ENCODE peak calls at places on chromosomes 4 and X, in five cellular contexts. H is AG04450, W is A549, Y is aorta, B is astrocyte of the spinal cord. F is an unnamed sample.

GRCh38 chrX:113384628-113385027 is 544.0 kb upstream of the AMOT start:
- DNase-seq in W (no peak), Y (peak), B (peak), H (no peak), F (peak)

GRCh38 chr4:74092957-74093356 is 6.0 kb downstream of the CXCL2 start:
- DNase-seq in W (no peak), H (no peak), Y (no peak), B (peak), F (no peak)

GRCh38 chr4:21032246-21032645 is 332.0 kb downstream of the PACRGL start:
- DNase-seq in B (peak), W (no peak), Y (no peak), H (no peak), F (no peak)

GRCh38 chr4:78938868-78939666 is at the start of gene PAQR3:
- DNase-seq in B (peak), H (peak), Y (peak), W (peak), F (peak)

GRCh38 chr4:139454646-139455045 is 725 bp downstream of the RAB33B start:
- DNase-seq in Y (no peak), H (no peak), W (no peak), B (peak), F (peak)

GRCh38 chr4:186915816-186916215 is 192.2 kb upstream of the FAT1 start:
- DNase-seq in H (no peak), W (no peak), Y (no peak), B (no peak), F (no peak)

GRCh38 chrX:136616987-136617685 is 30.8 kb upstream of the CD40LG start:
- DNase-seq in H (no peak), B (no peak), Y (no peak), W (no peak), F (no peak)

GRCh38 chr4:66160606-66161005 is 490.3 kb upstream of the EPHA5 start:
- DNase-seq in B (peak), Y (no peak), W (no peak), H (no peak), F (peak)

GRCh38 chr4:85720736-85721135 is 245.8 kb downstream of the ARHGAP24 start:
- DNase-seq in Y (no peak), B (peak), W (peak), H (no peak), F (peak)

GRCh38 chr4:92091335-92091734 is 212.4 kb upstream of the GRID2 start:
- DNase-seq in H (no peak), B (no peak), W (no peak), Y (no peak), F (no peak)

DNA sequence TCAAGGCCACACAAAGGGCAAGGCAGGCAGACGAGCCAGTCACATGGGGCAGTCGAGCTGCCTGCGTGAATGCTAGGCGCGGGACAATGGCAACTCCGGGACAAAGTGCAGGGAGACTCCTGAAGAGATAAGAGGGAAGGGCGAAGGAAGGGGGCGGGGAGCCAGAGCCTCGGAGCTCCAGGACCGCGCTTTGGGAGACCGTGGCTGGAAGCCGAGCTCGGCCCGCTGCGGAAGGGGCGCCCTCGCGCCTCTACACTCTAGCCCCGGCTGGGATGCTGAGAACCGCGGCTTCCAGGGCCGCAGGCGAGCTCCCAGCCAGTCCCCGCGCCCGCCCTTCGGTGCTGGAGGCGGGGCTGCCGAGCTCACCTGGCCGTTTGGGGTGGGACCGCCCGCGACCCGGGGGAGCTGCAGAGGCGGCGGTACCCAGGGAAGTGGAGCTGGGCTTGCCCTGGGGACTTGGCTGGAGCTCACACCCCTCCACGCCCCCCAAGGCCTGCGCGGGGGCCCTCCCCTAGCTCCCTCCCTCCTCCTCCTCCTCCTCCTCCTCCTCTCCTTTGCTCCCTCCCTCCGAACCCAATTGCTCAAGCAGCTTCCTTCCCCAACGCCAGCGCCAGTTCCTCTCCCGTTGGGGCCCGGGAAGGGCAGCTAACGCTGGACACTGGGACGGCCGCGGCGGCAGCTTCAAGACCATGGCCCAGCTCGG is at the start of gene SOWAHD:
- DNase-seq in B (no peak), W (no peak), H (no peak), Y (peak), F (no peak)
- H3K4me3 ChIP-seq in B (peak), W (peak), H (peak), Y (peak), F (peak)

GRCh38 chr4:105166066-105166465 is 19.4 kb downstream of the TET2 start:
- DNase-seq in B (no peak), Y (no peak), W (no peak), H (no peak), F (no peak)
- H3K4me3 ChIP-seq in B (no peak), Y (no peak), W (no peak), H (no peak), F (no peak)

GRCh38 chr4:155119006-155119405 is 89.4 kb upstream of the NPY2R start:
- DNase-seq in B (no peak), Y (no peak), W (no peak), H (no peak), F (no peak)

GRCh38 chr4:155122382-155122781 is 86.1 kb upstream of the NPY2R start:
- DNase-seq in B (no peak), H (no peak), Y (no peak), W (no peak), F (no peak)

DNA sequence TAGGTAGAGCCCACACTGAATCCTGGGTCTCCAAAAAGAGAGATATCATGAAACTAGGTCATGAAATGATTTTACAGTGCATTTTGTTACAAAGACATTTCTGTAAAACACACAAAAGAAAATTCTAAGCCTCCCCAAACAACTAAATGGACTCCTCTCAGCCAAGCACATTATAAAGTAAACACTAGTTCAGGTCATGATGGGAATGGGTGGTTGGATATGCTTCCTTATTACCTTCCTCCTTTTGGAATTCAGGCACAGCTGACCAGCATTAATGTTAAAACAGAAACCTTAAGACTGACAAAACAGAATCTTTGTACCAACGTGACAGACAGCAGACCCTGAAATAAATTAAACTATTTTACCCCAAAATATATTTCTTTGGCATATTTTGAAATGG is 87.9 kb upstream of the NPY2R start:
- DNase-seq in H (no peak), B (no peak), W (no peak), Y (no peak), F (no peak)
- H3K4me3 ChIP-seq in H (no peak), B (no peak), W (no peak), Y (no peak), F (no peak)

GRCh38 chr4:39061450-39061849 is 582 bp upstream of the KLHL5 start:
- DNase-seq in H (no peak), W (no peak), Y (no peak), B (no peak), F (no peak)
- H3K4me3 ChIP-seq in H (no peak), W (no peak), Y (no peak), B (no peak), F (no peak)

DNA sequence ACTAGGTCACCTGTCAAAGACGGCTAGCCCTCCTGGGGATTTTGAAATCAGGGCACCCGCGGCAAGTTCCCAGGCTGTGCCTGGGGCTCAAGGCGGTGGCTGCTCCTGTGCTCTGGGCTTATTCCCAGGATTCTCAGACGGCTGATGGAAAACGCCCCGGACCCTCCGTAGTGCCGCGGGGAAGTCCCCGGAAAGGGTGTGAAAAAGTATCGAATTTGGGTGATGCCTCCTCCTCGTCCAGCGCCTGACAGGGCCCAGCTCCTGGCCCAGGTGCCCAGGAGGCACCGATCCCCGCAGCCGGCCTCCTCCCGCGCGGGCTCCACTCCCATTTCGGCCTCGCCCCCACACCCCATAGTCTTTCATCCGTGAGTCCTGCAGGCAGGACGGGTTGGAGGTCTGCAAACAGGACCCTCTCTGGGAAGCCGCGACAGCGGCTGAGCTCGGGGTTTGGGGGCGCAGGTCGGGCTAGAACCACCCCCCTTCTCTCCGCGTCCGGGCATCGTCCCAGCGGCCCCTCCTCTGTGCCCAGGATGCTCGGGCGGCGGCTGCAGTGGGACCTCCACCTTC is 1.1 kb upstream of the NSG1 start:
- DNase-seq in Y (no peak), B (no peak), H (no peak), W (no peak), F (no peak)
- H3K4me3 ChIP-seq in Y (no peak), B (peak), H (no peak), W (peak), F (no peak)

GRCh38 chrX:70444326-70445196 is at the start of gene DLG3:
- DNase-seq in B (peak), W (peak), H (no peak), Y (no peak), F (peak)
- H3K4me3 ChIP-seq in B (no peak), W (peak), H (peak), Y (peak), F (no peak)

GRCh38 chr4:143025111-143025704 is 159.5 kb upstream of the USP38 start:
- DNase-seq in Y (no peak), W (no peak), H (no peak), B (peak), F (peak)
- H3K4me3 ChIP-seq in Y (no peak), W (no peak), H (no peak), B (no peak), F (no peak)

F was measured in fibroblast of mammary gland.